ENCODE peak calls at places on chromosome 10, in four cellular contexts. S is tibial nerve, D is H9, K is psoas muscle. H is an unnamed sample.

GRCh38 chr10:127880557-127880956 is 12.2 kb downstream of the CLRN3 start:
- DNase-seq in K (no peak), D (no peak), S (peak; percentile 26), H (no peak)

GRCh38 chr10:32161586-32161985 is 105.4 kb upstream of the KIF5B start:
- DNase-seq in D (no peak), S (no peak), K (no peak), H (no peak)

GRCh38 chr10:97689637-97690036 is 2.6 kb upstream of the AVPI1 start:
- DNase-seq in D (no peak), S (peak; percentile 71), K (no peak), H (no peak)

GRCh38 chr10:62057359-62057758 is 155.9 kb downstream of the ARID5B start:
- DNase-seq in D (no peak), S (peak; percentile 48), K (no peak), H (peak; percentile 49)

GRCh38 chr10:78904196-78904595 is 164.6 kb upstream of the ZMIZ1 start:
- DNase-seq in K (no peak), D (peak; percentile 19), S (no peak), H (no peak)

GRCh38 chr10:4354382-4354812 is 471.6 kb upstream of the AKR1E2 start:
- DNase-seq in K (no peak), D (no peak), S (no peak), H (no peak)

GRCh38 chr10:19021162-19021561 is 27.4 kb upstream of the MALRD1 start:
- DNase-seq in K (no peak), S (no peak), D (no peak), H (no peak)

GRCh38 chr10:110493832-110494426 is 3.8 kb upstream of the DUSP5 start:
- DNase-seq in K (no peak), S (no peak), D (no peak), H (no peak)

GRCh38 chr10:3068201-3068967 is 1.0 kb downstream of the PFKP start:
- DNase-seq in S (peak; percentile 49), K (peak; percentile 70), D (no peak), H (peak; percentile 65)

GRCh38 chr10:71782917-71783490 is 9.7 kb upstream of the VSIR start:
- DNase-seq in K (no peak), D (no peak), S (no peak), H (no peak)

GRCh38 chr10:100286051-100287033 is at the start of gene BLOC1S2:
- DNase-seq in D (peak; percentile 91), K (peak; percentile 89), S (peak; percentile 69), H (peak; percentile 81)

GRCh38 chr10:91803386-91804125 is 5.3 kb downstream of the TNKS2 start:
- DNase-seq in K (no peak), D (no peak), S (no peak), H (no peak)
- H3K4me1 ChIP-seq in K (peaks cover 59% of the 10 kb centered on the region), D (no peaks in the 10 kb centered on the region), S (peaks cover 22% of the 10 kb centered on the region), H (peaks cover 10% of the 10 kb centered on the region)

GRCh38 chr10:105150486-105150885 is 509.4 kb downstream of the SORCS3 start:
- DNase-seq in D (no peak), S (no peak), K (no peak), H (no peak)
- H3K9me3 ChIP-seq in D (no peaks in the 10 kb centered on the region), S (no peaks in the 10 kb centered on the region), K (no peaks in the 10 kb centered on the region), H (no peaks in the 10 kb centered on the region)

GRCh38 chr10:11178606-11179221 is 161.0 kb downstream of the CELF2 start:
- DNase-seq in S (no peak), K (no peak), D (no peak), H (no peak)
- TF ChIP-seq CTCF in S (no peak), K (no peak), D (no peak), H (no peak)

GRCh38 chr10:46020344-46020656 is 10.1 kb downstream of the NCOA4 start:
- DNase-seq in S (no peak), K (no peak), D (no peak), H (no peak)

GRCh38 chr10:46018453-46019169 is 11.8 kb downstream of the NCOA4 start:
- DNase-seq in D (no peak), S (no peak), K (no peak), H (no peak)

GRCh38 chr10:46017733-46018132 is 12.7 kb downstream of the NCOA4 start:
- DNase-seq in D (no peak), S (no peak), K (no peak), H (no peak)

GRCh38 chr10:46019541-46020343 is 10.7 kb downstream of the NCOA4 start:
- DNase-seq in D (no peak), S (peak; percentile 12), K (no peak), H (no peak)

DNA sequence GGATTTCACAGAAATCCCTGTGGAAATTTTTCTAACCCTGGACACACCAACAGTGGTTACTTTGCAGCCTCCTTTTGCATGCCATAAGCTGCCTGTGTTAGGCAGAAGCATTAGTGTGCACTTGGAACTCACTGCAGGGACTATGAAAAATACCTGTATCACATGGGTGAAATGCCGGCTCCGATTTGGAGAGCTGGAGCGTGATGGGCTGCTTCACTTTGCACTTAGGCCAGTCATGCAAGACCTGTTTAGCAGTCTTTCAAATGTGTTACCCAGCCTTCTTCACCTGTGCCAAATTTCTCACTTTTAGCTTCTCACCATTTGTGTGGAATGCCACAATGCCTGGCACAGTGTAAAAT is 11.3 kb downstream of the NCOA4 start:
- DNase-seq in S (no peak), K (no peak), D (no peak), H (no peak)
- H3K4me1 ChIP-seq in S (peaks cover 33% of the 10 kb centered on the region), K (peaks cover 81% of the 10 kb centered on the region), D (no peaks in the 10 kb centered on the region), H (no peaks in the 10 kb centered on the region)

DNA sequence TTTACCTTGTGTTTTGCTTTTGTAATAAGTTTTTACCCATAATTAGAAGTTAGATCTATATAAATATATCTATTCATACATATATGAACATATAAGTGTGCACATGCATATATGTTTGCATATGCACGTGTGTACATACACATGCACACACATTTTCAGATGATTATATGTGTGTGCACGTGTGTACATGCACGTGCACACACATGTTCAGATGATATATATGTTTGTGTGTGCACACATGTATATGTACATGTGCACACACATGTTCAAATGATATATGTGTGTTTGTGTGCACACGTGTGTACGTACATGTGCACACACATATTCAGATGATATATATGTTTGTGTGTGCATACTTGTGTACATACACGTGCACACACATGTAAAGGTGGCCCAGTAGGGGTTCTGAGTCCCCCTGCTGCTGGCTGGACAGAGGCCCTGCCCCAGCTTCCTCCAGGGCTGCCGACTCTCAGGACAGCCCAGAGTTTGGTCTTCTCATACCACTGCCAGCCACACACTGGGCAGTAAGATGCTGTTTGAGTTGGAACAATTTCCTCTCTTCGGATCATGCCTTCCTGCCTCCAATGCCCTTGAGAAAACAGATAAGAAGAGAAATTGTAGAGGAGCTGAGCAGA is 252.3 kb upstream of the PPP2R2D start:
- DNase-seq in K (no peak), S (no peak), D (no peak), H (no peak)
- H3K9me3 ChIP-seq in K (no peaks in the 10 kb centered on the region), S (no peaks in the 10 kb centered on the region), D (no peaks in the 10 kb centered on the region), H (no peaks in the 10 kb centered on the region)

DNA sequence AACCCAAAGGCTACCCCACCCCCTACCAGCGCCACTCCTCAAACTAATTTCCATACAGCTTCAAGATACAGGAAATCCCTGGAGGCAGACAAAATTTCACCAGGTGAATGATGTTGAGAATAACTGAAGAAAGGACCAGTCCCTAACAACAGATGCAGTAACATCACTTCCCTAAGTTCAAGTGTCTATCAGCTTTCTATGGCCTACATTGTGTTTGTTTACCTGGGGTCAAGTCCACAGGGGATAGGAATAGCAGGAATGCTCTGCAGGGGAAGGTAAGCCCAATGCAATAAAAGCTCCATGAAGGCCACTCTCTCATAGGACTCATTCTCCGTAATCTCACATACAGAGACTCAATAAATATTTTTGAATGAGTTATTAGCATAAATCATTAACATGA is 26.9 kb downstream of the FAM13C start:
- DNase-seq in S (no peak), D (no peak), K (no peak), H (no peak)
- TF ChIP-seq CTCF in S (no peak), D (no peak), K (no peak), H (no peak)

DNA sequence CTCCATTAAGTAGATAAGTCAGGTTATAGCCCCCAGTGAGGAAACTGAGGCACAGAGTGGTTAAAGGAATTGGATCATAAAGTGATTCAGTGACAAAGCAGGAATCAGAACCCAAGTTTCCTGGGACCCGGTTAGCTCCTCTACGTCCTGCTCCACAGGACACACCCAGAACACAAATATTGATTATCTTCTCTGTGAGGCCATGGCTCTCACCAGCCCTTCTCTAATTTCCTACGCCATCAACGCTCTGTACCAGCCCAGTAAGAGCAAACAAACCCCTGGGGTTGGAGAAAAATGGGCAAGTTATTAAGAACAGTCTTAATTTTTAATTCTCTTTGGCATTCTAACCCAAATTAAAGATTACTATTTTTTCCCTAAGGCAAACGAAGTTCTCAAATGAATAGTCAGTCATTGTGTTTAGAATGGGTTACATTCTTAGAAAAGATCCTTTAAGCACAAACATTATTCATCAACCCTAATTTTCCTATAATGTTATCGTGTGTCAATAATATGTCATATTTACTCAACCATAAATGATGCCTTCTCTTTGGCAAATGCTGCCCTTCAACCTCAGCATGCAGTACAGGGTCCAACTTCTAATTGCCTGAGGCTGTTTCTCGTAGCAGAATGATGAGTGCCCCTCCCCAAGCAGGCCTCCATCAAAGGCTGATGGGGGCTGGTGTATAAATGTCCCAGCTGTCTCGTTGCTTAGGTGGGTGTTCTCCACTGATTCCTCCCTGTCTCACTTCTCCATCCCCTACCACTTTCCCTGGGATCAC is 25.4 kb upstream of the TM9SF3 start:
- DNase-seq in K (no peak), S (no peak), D (no peak), H (no peak)
- H3K4me1 ChIP-seq in K (no peaks in the 10 kb centered on the region), S (no peaks in the 10 kb centered on the region), D (no peaks in the 10 kb centered on the region), H (no peaks in the 10 kb centered on the region)

GRCh38 chr10:131074682-131075081 is 236.8 kb downstream of the TCERG1L start:
- DNase-seq in K (no peak), S (no peak), D (no peak), H (no peak)
- H3K9me3 ChIP-seq in K (no peaks in the 10 kb centered on the region), S (no peaks in the 10 kb centered on the region), D (no peaks in the 10 kb centered on the region), H (no peaks in the 10 kb centered on the region)

H was measured in uterus.